ENCODE peak calls at places on chromosomes 12 and 14, in five cellular contexts. I is breast epithelium, X is psoas muscle, Z is suprapubic skin, J is GM23338. Y is an unnamed sample.

GRCh38 chr14:76926521-76927251 is 100.5 kb downstream of the LRRC74A start:
- DNase-seq in J (peak; percentile 73), I (no peak), X (no peak), Z (no peak), Y (no peak)

GRCh38 chr12:124032265-124032886 is 59.4 kb downstream of the ZNF664 start:
- DNase-seq in J (peak; percentile 79), X (no peak), I (peak; percentile 45), Z (no peak), Y (no peak)

GRCh38 chr14:95460647-95461478 is 55.6 kb downstream of the SYNE3 start:
- DNase-seq in X (peak; percentile 43), J (peak; percentile 24), I (no peak), Z (no peak), Y (peak; percentile 68)

GRCh38 chr14:57889245-57889644 is 23.4 kb upstream of the SLC35F4 start:
- DNase-seq in Z (no peak), I (peak; percentile 44), X (no peak), J (no peak), Y (peak; percentile 54)

GRCh38 chr12:5201554-5202243 is 158.0 kb downstream of the KCNA5 start:
- DNase-seq in Z (no peak), X (no peak), J (peak; percentile 71), I (no peak), Y (no peak)

GRCh38 chr12:56951582-56952339 is 5.6 kb downstream of the RDH16 start:
- DNase-seq in I (no peak), Z (no peak), X (no peak), J (no peak), Y (no peak)

GRCh38 chr12:98421336-98421735 is 94.1 kb upstream of the TMPO start:
- DNase-seq in I (no peak), Z (no peak), J (no peak), X (no peak), Y (no peak)

GRCh38 chr14:95362180-95362494 is 42.4 kb upstream of the CLMN start:
- DNase-seq in Z (no peak), J (peak; percentile 75), X (no peak), I (peak; percentile 31), Y (no peak)

GRCh38 chr14:74917200-74917543 is 5.9 kb downstream of the RPS6KL1 start:
- DNase-seq in Z (no peak), I (no peak), X (no peak), J (no peak), Y (no peak)
- H3K27ac ChIP-seq in Z (peak overlapping the region; percentile 21), I (peak overlapping the region; percentile 76), X (peak overlapping the region; percentile 93), J (no peak overlapping the region), Y (no peak overlapping the region)

DNA sequence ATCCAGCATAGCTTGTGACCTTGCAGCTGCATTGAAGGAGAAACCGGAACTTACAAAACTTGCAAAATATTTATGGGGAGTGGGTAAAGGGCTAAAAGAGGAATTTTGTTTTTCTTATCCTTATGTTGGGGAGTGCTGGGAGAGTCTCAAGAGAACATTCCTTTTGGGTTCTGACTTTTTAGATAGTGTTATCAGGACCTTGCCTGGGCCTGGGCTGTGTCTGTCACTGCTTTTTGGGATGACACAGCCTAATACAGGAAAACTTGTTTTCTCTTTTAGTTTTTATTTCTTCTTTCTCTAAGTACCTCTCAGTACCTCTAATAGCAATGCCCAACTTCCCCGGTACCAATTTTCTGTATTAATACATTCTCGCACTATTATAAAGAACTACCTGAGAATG is 850.6 kb downstream of the RPS29 start:
- DNase-seq in J (no peak), I (no peak), X (no peak), Z (no peak), Y (no peak)
- H3K27ac ChIP-seq in J (no peak overlapping the region), I (no peak overlapping the region), X (no peak overlapping the region), Z (no peak overlapping the region), Y (no peak overlapping the region)

DNA sequence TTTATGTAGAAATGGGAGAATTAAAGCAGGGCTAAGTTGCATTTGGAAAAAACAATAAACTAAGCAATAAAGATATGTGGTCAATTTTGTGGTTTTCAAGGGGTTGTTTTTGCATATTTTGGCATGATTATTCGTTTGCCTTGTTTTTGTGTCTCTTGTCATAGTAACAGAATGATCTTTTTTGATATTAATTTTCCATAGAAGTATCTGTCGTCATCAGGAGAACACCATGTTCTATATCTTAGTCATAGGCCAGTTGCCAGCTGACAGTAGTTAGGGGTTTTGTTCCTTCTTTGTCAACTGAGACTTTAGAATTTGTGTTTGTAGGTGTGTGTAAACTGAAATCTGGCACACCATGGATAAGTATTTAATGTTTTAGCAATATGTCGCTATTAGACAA is 1354.8 kb downstream of the LRFN5 start:
- DNase-seq in X (no peak), I (no peak), J (no peak), Z (no peak), Y (no peak)
- H3K27ac ChIP-seq in X (no peak overlapping the region), I (no peak overlapping the region), J (no peak overlapping the region), Z (no peak overlapping the region), Y (no peak overlapping the region)

GRCh38 chr12:67434653-67435375 is 165.7 kb downstream of the CAND1 start:
- DNase-seq in Z (no peak), X (no peak), I (no peak), J (no peak), Y (peak; percentile 58)
- H3K27ac ChIP-seq in Z (peak overlapping the region; percentile 76), X (peak overlapping the region; percentile 73), I (peak overlapping the region; percentile 50), J (no peak overlapping the region), Y (peak overlapping the region; percentile 8)

GRCh38 chr12:79452906-79453305 is 237.9 kb downstream of the PAWR start:
- DNase-seq in Z (no peak), X (no peak), I (no peak), J (peak; percentile 18), Y (no peak)

GRCh38 chr12:79454338-79454777 is 236.4 kb downstream of the PAWR start:
- DNase-seq in I (no peak), X (no peak), J (no peak), Z (no peak), Y (no peak)

GRCh38 chr12:79448816-79449215 is 241.9 kb downstream of the PAWR start:
- DNase-seq in I (no peak), J (peak; percentile 27), Z (no peak), X (no peak), Y (no peak)

GRCh38 chr12:79451365-79451764 is 239.4 kb downstream of the PAWR start:
- DNase-seq in I (no peak), J (no peak), X (no peak), Z (no peak), Y (no peak)

DNA sequence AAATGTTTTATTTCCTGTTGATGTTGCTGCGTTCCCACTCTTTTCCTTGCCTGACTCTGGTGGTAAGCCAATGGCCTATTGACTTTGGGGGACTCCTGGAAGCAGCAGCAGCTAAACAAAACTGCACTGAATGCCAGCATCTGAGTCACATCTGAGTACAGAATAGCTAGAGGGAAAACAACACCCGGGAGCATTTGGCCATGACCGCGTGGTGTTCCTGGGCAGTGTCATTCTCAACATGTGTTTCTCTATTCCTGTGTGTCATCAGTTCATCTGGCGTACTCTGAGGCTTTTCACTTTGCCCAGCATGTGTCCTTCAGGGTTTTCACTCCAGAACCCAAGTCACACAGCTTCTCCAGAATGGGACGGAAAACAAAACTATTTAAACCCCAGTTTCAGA is 238.8 kb downstream of the PAWR start:
- DNase-seq in J (no peak), X (peak; percentile 38), Z (peak; percentile 82), I (peak; percentile 81), Y (peak; percentile 74)
- H3K27ac ChIP-seq in J (no peak overlapping the region), X (no peak overlapping the region), Z (no peak overlapping the region), I (peak overlapping the region; percentile 80), Y (no peak overlapping the region)

DNA sequence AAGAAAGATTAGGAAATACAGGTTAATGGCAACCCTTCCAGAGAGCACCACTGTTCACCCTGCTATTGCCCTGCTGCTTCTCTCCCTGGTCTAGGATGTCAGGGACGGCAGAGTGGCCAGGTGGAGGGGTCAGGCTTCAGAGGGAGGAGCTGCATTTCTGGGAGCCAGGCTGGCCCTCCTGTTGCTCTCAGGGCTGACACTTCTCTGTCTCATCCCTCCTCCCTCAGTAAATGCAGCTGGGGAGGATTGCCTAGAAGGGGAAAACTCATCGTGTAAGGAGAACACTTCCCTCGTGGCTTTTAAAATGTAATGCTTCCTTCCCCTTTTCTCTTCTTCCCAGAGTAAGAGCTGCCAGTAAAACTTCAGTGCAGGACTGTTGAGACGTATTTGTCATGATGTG is 20.8 kb downstream of the SUSD6 start:
- DNase-seq in J (no peak), Z (no peak), X (no peak), I (no peak), Y (no peak)
- H3K27ac ChIP-seq in J (no peak overlapping the region), Z (no peak overlapping the region), X (no peak overlapping the region), I (peak overlapping the region; percentile 62), Y (no peak overlapping the region)